ENCODE peak calls at places on chromosomes 1 and 21, in ten cellular contexts. Y, T, U, N, Z, H, K, S, D and I are unnamed samples.

GRCh38 chr21:38325761-38326420 is 69.1 kb downstream of the KCNJ15 start:
- DNase-seq in U (no peak), Z (no peak), T (no peak), S (no peak), H (no peak), D (no peak), K (no peak), N (no peak), Y (no peak), I (no peak)

GRCh38 chr1:174996474-174996873 is 3.3 kb upstream of the CACYBP start:
- DNase-seq in T (no peak), K (no peak), S (no peak), U (no peak), N (no peak), Z (no peak), Y (peak; percentile 63), H (no peak), D (no peak), I (no peak)

GRCh38 chr1:232291681-232292080 is 338.3 kb downstream of the SIPA1L2 start:
- DNase-seq in N (no peak), D (no peak), Z (no peak), S (no peak), U (no peak), T (no peak), K (no peak), H (no peak), Y (no peak), I (no peak)

GRCh38 chr1:6646499-6647148 is 22.0 kb downstream of the THAP3 start:
- DNase-seq in D (no peak), Y (peak; percentile 62), N (no peak), H (no peak), U (no peak), Z (no peak), K (peak; percentile 36), S (peak; percentile 83), T (peak; percentile 37), I (peak; percentile 51)

GRCh38 chr1:16073490-16074104 is at the start of gene FAM131C:
- DNase-seq in H (no peak), D (no peak), S (peak; percentile 97), K (no peak), T (no peak), N (no peak), Z (no peak), U (peak; percentile 19), Y (peak; percentile 42), I (peak; percentile 28)

GRCh38 chr21:33762798-33763572 is 120.7 kb downstream of the ITSN1 start:
- DNase-seq in K (peak; percentile 19), Y (peak; percentile 59), D (no peak), S (no peak), Z (no peak), T (no peak), H (no peak), U (no peak), N (no peak), I (no peak)

GRCh38 chr1:56522680-56523079 is 56.7 kb downstream of the PLPP3 start:
- DNase-seq in S (no peak), K (no peak), T (no peak), N (no peak), Y (no peak), U (no peak), H (no peak), Z (no peak), D (no peak), I (no peak)

GRCh38 chr1:202074985-202075773 is 47.5 kb upstream of the GPR37L1 start:
- DNase-seq in N (no peak), D (no peak), U (no peak), Y (no peak), T (no peak), Z (no peak), H (no peak), K (no peak), S (no peak), I (no peak)

GRCh38 chr1:52032785-52033131 is 852 bp downstream of the KTI12 start:
- DNase-seq in U (no peak), S (peak; percentile 73), Y (peak; percentile 74), Z (no peak), H (peak; percentile 33), K (peak; percentile 62), D (no peak), T (no peak), N (peak; percentile 55), I (no peak)

GRCh38 chr1:209207126-209207700 is 376.3 kb upstream of the CAMK1G start:
- DNase-seq in T (peak; percentile 66), D (no peak), Z (no peak), N (no peak), Y (peak; percentile 13), U (no peak), H (no peak), K (peak; percentile 14), S (peak; percentile 28), I (no peak)

GRCh38 chr1:86616871-86617270 is 70.0 kb downstream of the CLCA4 start:
- DNase-seq in D (peak; percentile 80), Y (no peak), T (peak; percentile 81), S (no peak), U (no peak), K (no peak), Z (no peak), H (peak; percentile 75), N (no peak), I (no peak)

GRCh38 chr21:27246741-27247140 is 279.9 kb upstream of the ADAMTS5 start:
- DNase-seq in S (no peak), H (no peak), T (no peak), N (no peak), U (no peak), D (no peak), Z (no peak), Y (peak; percentile 75), K (peak; percentile 47), I (no peak)

GRCh38 chr1:182965861-182966260 is 12.9 kb upstream of the SHCBP1L start:
- DNase-seq in T (no peak), H (no peak), Z (no peak), D (no peak), K (no peak), S (no peak), U (no peak), Y (no peak), N (no peak), I (no peak)

GRCh38 chr1:222167896-222168295 is 380.0 kb downstream of the HHIPL2 start:
- DNase-seq in S (no peak), Z (no peak), N (no peak), Y (peak; percentile 63), U (no peak), D (no peak), T (no peak), H (no peak), K (no peak), I (no peak)

GRCh38 chr1:114618606-114619005 is 37.2 kb upstream of the BCAS2 start:
- DNase-seq in K (no peak), Y (no peak), U (no peak), H (no peak), D (no peak), N (no peak), Z (no peak), T (no peak), S (no peak), I (no peak)

GRCh38 chr1:233094691-233095090 is 144.3 kb downstream of the NTPCR start:
- DNase-seq in Z (no peak), S (no peak), D (no peak), K (no peak), H (no peak), U (no peak), N (no peak), T (no peak), Y (no peak), I (no peak)

GRCh38 chr1:170114916-170115315 is 30.8 kb upstream of the NTMT2 start:
- DNase-seq in S (no peak), Y (peak; percentile 25), K (peak; percentile 24), H (no peak), U (no peak), Z (no peak), T (no peak), N (no peak), D (no peak), I (no peak)

GRCh38 chr1:240314845-240315746 is 223.4 kb downstream of the FMN2 start:
- DNase-seq in S (no peak), Z (no peak), T (no peak), H (no peak), N (no peak), U (no peak), K (no peak), D (no peak), Y (no peak), I (no peak)

GRCh38 chr21:36504067-36505058 is 24.4 kb upstream of the CLDN14 start:
- DNase-seq in D (no peak), S (peak; percentile 51), N (no peak), T (peak; percentile 54), K (peak; percentile 23), Y (peak; percentile 62), Z (no peak), U (peak; percentile 16), H (no peak), I (peak; percentile 13)

GRCh38 chr1:119040906-119041305 is 52.8 kb upstream of the TBX15 start:
- DNase-seq in H (no peak), S (no peak), N (peak; percentile 41), Y (no peak), T (no peak), D (no peak), U (no peak), Z (no peak), K (peak; percentile 74), I (no peak)

GRCh38 chr1:72177711-72178110 is 104.6 kb downstream of the NEGR1 start:
- DNase-seq in Y (peak; percentile 29), H (no peak), T (no peak), S (no peak), N (no peak), U (no peak), K (peak; percentile 19), D (no peak), Z (no peak), I (no peak)

GRCh38 chr1:30285461-30286050 is 437.8 kb downstream of the MATN1 start:
- DNase-seq in Z (peak; percentile 40), S (no peak), U (no peak), D (no peak), N (no peak), T (no peak), Y (no peak), H (no peak), K (no peak), I (no peak)